ENCODE peak calls at places on chromosomes 6 and 20, in eight cellular contexts. T is activated CD4-positive, CD25-positive, alpha-beta regulatory T cell; X is breast epithelium; Q is activated naive CD4-positive, alpha-beta T cell; E is RKO; V is NCI-H748 treated with DMSO at 0.1 percent for 48 hours; P is hypothalamus; K is C1 segment of cervical spinal cord. J is an unnamed sample.

GRCh38 chr20:39855799-39856198 is 833.2 kb downstream of the MAFB start:
- DNase-seq in T (no peak), P (no peak), Q (no peak), V (no peak), E (no peak), X (no peak), K (no peak), J (no peak)

GRCh38 chr6:45548657-45549515 is 171.2 kb upstream of the SUPT3H start:
- DNase-seq in P (no peak), V (no peak), Q (no peak), T (no peak), K (no peak), X (no peak), E (no peak), J (no peak)

GRCh38 chr6:16803294-16804006 is 42.2 kb upstream of the ATXN1 start:
- DNase-seq in T (no peak), V (no peak), Q (no peak), P (peak), X (no peak), K (peak), E (no peak), J (peak)

GRCh38 chr6:149484733-149485700 is at the start of gene ZC3H12D:
- DNase-seq in X (no peak), K (no peak), V (no peak), P (no peak), T (peak), E (peak), Q (peak), J (no peak)

GRCh38 chr6:36444470-36444869 is 1.7 kb downstream of the KCTD20 start:
- DNase-seq in K (no peak), E (no peak), T (no peak), Q (no peak), P (no peak), V (no peak), X (no peak), J (no peak)

GRCh38 chr6:30747300-30747687 is 2.9 kb upstream of the IER3 start:
- DNase-seq in P (no peak), T (no peak), V (no peak), X (no peak), Q (no peak), K (no peak), E (no peak), J (no peak)

GRCh38 chr20:51014797-51015722 is 7.8 kb downstream of the KCNG1 start:
- DNase-seq in E (peak), X (no peak), V (no peak), K (peak), P (peak), Q (no peak), T (no peak), J (peak)

GRCh38 chr6:27145731-27146455 is 101.6 kb upstream of the PRSS16 start:
- DNase-seq in P (peak), E (peak), X (peak), T (no peak), V (peak), Q (peak), K (peak), J (no peak)

GRCh38 chr6:152110878-152111820 is 303.7 kb downstream of the ESR1 start:
- DNase-seq in X (no peak), T (no peak), E (no peak), K (peak), V (no peak), Q (no peak), P (peak), J (no peak)

GRCh38 chr20:64149809-64150560 is 14.3 kb upstream of the MYT1 start:
- DNase-seq in E (no peak), T (no peak), X (no peak), V (no peak), K (no peak), Q (no peak), P (no peak), J (no peak)

GRCh38 chr6:99521557-99522286 is 6.5 kb upstream of the USP45 start:
- DNase-seq in X (no peak), E (peak), K (peak), V (no peak), P (peak), T (no peak), Q (no peak), J (no peak)

J was measured in hippocampal formation.